ENCODE peak calls at places on chromosomes 4 and X, in ten cellular contexts. One of them, this sample, is unnamed. For H3K27me3, the result is how much of the 10 kb centered on the place peaks cover.

GRCh38 chrX:15382809-15383208 is 1.4 kb downstream of the VEGFD start:
- DNase-seq in right lobe of liver: no peak
- DNase-seq in esophagus squamous epithelium: no peak
- DNase-seq in endothelial cell of umbilical vein: no peak
- DNase-seq in transverse colon: no peak
- DNase-seq in IMR-90: no peak
- DNase-seq in tibial nerve: no peak
- DNase-seq in uterus: no peak
- DNase-seq in sigmoid colon: no peak
- DNase-seq in breast epithelium: no peak
- DNase-seq in this sample: no peak

GRCh38 chr4:99447079-99447478 is 11.9 kb upstream of the ADH7 start:
- DNase-seq in right lobe of liver: no peak
- DNase-seq in esophagus squamous epithelium: no peak
- DNase-seq in endothelial cell of umbilical vein: peak
- DNase-seq in transverse colon: no peak
- DNase-seq in IMR-90: peak
- DNase-seq in tibial nerve: no peak
- DNase-seq in uterus: no peak
- DNase-seq in sigmoid colon: no peak
- DNase-seq in breast epithelium: no peak
- DNase-seq in this sample: no peak

GRCh38 chrX:42085836-42086235 is 162.5 kb upstream of the CASK start:
- DNase-seq in right lobe of liver: no peak
- DNase-seq in esophagus squamous epithelium: no peak
- DNase-seq in endothelial cell of umbilical vein: no peak
- DNase-seq in transverse colon: no peak
- DNase-seq in IMR-90: no peak
- DNase-seq in tibial nerve: no peak
- DNase-seq in uterus: no peak
- DNase-seq in sigmoid colon: no peak
- DNase-seq in breast epithelium: no peak
- DNase-seq in this sample: no peak

GRCh38 chr4:175412161-175412560 is 399.9 kb downstream of the GPM6A start:
- DNase-seq in right lobe of liver: peak
- DNase-seq in esophagus squamous epithelium: no peak
- DNase-seq in endothelial cell of umbilical vein: no peak
- DNase-seq in transverse colon: no peak
- DNase-seq in IMR-90: peak
- DNase-seq in tibial nerve: no peak
- DNase-seq in uterus: peak
- DNase-seq in sigmoid colon: no peak
- DNase-seq in breast epithelium: no peak
- DNase-seq in this sample: no peak

GRCh38 chr4:120130786-120131185 is 64.1 kb upstream of the MAD2L1 start:
- DNase-seq in right lobe of liver: no peak
- DNase-seq in esophagus squamous epithelium: no peak
- DNase-seq in endothelial cell of umbilical vein: no peak
- DNase-seq in transverse colon: no peak
- DNase-seq in IMR-90: no peak
- DNase-seq in tibial nerve: no peak
- DNase-seq in uterus: no peak
- DNase-seq in sigmoid colon: no peak
- DNase-seq in breast epithelium: no peak
- DNase-seq in this sample: no peak

GRCh38 chr4:43113196-43113595 is 220.7 kb downstream of the GRXCR1 start:
- DNase-seq in right lobe of liver: no peak
- DNase-seq in esophagus squamous epithelium: no peak
- DNase-seq in endothelial cell of umbilical vein: no peak
- DNase-seq in transverse colon: no peak
- DNase-seq in IMR-90: no peak
- DNase-seq in tibial nerve: no peak
- DNase-seq in uterus: no peak
- DNase-seq in sigmoid colon: no peak
- DNase-seq in breast epithelium: no peak
- DNase-seq in this sample: no peak

GRCh38 chr4:165133150-165133549 is 20.5 kb upstream of the TMEM192 start:
- DNase-seq in right lobe of liver: no peak
- DNase-seq in esophagus squamous epithelium: no peak
- DNase-seq in endothelial cell of umbilical vein: no peak
- DNase-seq in transverse colon: no peak
- DNase-seq in IMR-90: no peak
- DNase-seq in tibial nerve: no peak
- DNase-seq in uterus: no peak
- DNase-seq in sigmoid colon: no peak
- DNase-seq in breast epithelium: no peak
- DNase-seq in this sample: no peak

GRCh38 chr4:13860126-13860525 is 232.6 kb upstream of the BOD1L1 start:
- DNase-seq in right lobe of liver: no peak
- DNase-seq in esophagus squamous epithelium: no peak
- DNase-seq in endothelial cell of umbilical vein: no peak
- DNase-seq in transverse colon: no peak
- DNase-seq in IMR-90: no peak
- DNase-seq in tibial nerve: no peak
- DNase-seq in uterus: no peak
- DNase-seq in sigmoid colon: no peak
- DNase-seq in breast epithelium: no peak
- DNase-seq in this sample: no peak

GRCh38 chr4:164287173-164287572 is 466.8 kb upstream of the SMIM31 start:
- DNase-seq in right lobe of liver: no peak
- DNase-seq in esophagus squamous epithelium: no peak
- DNase-seq in endothelial cell of umbilical vein: no peak
- DNase-seq in transverse colon: no peak
- DNase-seq in IMR-90: no peak
- DNase-seq in tibial nerve: no peak
- DNase-seq in uterus: no peak
- DNase-seq in sigmoid colon: no peak
- DNase-seq in breast epithelium: no peak
- DNase-seq in this sample: no peak

GRCh38 chrX:41164469-41164868 is 79.2 kb downstream of the USP9X start:
- DNase-seq in right lobe of liver: no peak
- DNase-seq in esophagus squamous epithelium: no peak
- DNase-seq in endothelial cell of umbilical vein: no peak
- DNase-seq in transverse colon: peak
- DNase-seq in IMR-90: no peak
- DNase-seq in tibial nerve: no peak
- DNase-seq in uterus: no peak
- DNase-seq in sigmoid colon: no peak
- DNase-seq in breast epithelium: no peak
- DNase-seq in this sample: no peak

GRCh38 chr4:159077702-159078495 is 25.0 kb upstream of the RAPGEF2 start:
- DNase-seq in right lobe of liver: no peak
- DNase-seq in esophagus squamous epithelium: no peak
- DNase-seq in endothelial cell of umbilical vein: no peak
- DNase-seq in transverse colon: no peak
- DNase-seq in IMR-90: peak
- DNase-seq in tibial nerve: no peak
- DNase-seq in uterus: no peak
- DNase-seq in sigmoid colon: no peak
- DNase-seq in breast epithelium: no peak
- DNase-seq in this sample: no peak

GRCh38 chrX:136199365-136199764 is 51.8 kb downstream of the MAP7D3 start:
- DNase-seq in right lobe of liver: no peak
- DNase-seq in esophagus squamous epithelium: no peak
- DNase-seq in endothelial cell of umbilical vein: no peak
- DNase-seq in transverse colon: no peak
- DNase-seq in IMR-90: peak
- DNase-seq in tibial nerve: no peak
- DNase-seq in uterus: no peak
- DNase-seq in sigmoid colon: no peak
- DNase-seq in breast epithelium: no peak
- DNase-seq in this sample: no peak

DNA sequence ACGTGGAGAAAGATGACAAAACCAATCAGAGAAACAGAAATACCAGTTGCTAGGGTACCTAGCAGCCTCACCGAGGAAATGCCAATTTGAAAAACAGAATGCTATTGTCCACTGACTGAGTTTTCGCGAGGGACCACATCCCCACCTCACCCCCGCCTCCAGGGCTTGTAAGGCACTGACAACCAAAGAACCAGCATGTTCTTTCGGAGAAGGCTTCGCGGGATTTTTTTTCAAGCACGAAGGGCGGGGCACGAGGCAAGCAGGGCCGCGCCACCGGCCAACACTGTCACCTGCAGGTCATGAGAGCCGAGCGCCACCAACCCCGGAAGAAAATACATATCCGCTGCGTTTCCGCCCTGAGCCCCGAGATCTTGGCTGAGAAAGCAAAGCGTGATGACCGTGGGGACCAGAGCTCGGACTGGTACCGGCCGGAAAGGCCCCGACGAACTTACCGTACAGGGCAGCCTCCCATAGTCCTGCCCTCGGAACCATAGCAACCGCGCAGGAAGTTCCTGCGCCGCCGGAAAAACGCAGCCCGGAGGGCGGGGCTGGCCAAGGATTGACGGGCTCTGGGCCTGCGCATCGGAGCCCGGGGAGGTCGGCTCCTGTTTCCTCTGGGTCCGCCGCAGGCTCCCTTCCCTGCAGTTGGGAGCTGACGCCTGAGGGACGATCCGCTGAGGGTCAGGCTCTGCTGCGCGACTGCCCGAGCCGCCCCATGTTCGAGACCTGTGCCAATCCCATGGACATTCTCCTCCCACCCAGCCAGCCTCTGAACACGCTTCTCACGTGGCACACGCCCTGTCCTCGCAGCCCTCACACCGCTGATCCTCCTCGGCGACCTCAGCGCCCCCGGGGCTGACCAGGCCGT is 59.2 kb upstream of the PAGE5 start:
- DNase-seq in right lobe of liver: peak
- DNase-seq in esophagus squamous epithelium: peak
- DNase-seq in endothelial cell of umbilical vein: peak
- DNase-seq in transverse colon: peak
- DNase-seq in IMR-90: peak
- DNase-seq in tibial nerve: peak
- DNase-seq in uterus: peak
- DNase-seq in sigmoid colon: peak
- DNase-seq in breast epithelium: peak
- DNase-seq in this sample: peak
- TF ChIP-seq POLR2A in right lobe of liver: peak
- TF ChIP-seq POLR2A in esophagus squamous epithelium: peak
- TF ChIP-seq POLR2A in endothelial cell of umbilical vein: peak
- TF ChIP-seq POLR2A in transverse colon: peak
- TF ChIP-seq POLR2A in IMR-90: no peak
- TF ChIP-seq POLR2A in tibial nerve: peak
- TF ChIP-seq POLR2A in uterus: peak
- TF ChIP-seq POLR2A in sigmoid colon: peak
- TF ChIP-seq POLR2A in breast epithelium: no peak
- TF ChIP-seq POLR2A in this sample: no peak

DNA sequence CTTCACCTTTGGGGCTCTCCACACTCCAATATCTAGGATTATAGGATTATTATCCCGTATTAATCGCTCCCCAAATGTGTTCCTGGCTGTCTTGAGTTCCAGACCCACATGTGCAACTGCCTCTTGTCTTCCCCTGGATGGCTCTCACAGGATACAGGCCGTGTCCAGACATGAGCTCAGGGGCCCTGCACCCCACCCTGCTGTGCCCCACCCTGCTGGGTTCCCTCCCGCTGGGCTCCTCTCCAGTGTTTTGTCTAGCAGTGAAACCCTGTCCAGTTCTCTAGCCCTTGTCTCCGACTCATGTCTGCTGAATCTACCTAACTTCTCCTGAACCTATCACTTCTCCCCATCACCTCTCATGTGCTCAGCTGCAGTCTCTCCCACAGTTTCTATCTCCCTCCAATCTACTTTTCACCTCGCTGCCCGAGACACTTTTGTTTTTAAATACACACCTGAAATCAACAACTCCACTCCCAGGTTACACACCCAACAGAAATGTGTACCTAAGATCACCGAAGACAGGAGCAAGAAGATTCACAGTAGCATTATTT is 2.0 kb downstream of the RNF212 start:
- DNase-seq in right lobe of liver: no peak
- DNase-seq in esophagus squamous epithelium: no peak
- DNase-seq in endothelial cell of umbilical vein: no peak
- DNase-seq in transverse colon: no peak
- DNase-seq in IMR-90: no peak
- DNase-seq in tibial nerve: no peak
- DNase-seq in uterus: no peak
- DNase-seq in sigmoid colon: no peak
- DNase-seq in breast epithelium: no peak
- DNase-seq in this sample: no peak
- H3K27me3 ChIP-seq in right lobe of liver: under half
- H3K27me3 ChIP-seq in esophagus squamous epithelium: under half
- H3K27me3 ChIP-seq in endothelial cell of umbilical vein: under half
- H3K27me3 ChIP-seq in transverse colon: under half
- H3K27me3 ChIP-seq in IMR-90: under half
- H3K27me3 ChIP-seq in tibial nerve: under half
- H3K27me3 ChIP-seq in uterus: under half
- H3K27me3 ChIP-seq in sigmoid colon: under half
- H3K27me3 ChIP-seq in breast epithelium: under half
- H3K27me3 ChIP-seq in this sample: under half

DNA sequence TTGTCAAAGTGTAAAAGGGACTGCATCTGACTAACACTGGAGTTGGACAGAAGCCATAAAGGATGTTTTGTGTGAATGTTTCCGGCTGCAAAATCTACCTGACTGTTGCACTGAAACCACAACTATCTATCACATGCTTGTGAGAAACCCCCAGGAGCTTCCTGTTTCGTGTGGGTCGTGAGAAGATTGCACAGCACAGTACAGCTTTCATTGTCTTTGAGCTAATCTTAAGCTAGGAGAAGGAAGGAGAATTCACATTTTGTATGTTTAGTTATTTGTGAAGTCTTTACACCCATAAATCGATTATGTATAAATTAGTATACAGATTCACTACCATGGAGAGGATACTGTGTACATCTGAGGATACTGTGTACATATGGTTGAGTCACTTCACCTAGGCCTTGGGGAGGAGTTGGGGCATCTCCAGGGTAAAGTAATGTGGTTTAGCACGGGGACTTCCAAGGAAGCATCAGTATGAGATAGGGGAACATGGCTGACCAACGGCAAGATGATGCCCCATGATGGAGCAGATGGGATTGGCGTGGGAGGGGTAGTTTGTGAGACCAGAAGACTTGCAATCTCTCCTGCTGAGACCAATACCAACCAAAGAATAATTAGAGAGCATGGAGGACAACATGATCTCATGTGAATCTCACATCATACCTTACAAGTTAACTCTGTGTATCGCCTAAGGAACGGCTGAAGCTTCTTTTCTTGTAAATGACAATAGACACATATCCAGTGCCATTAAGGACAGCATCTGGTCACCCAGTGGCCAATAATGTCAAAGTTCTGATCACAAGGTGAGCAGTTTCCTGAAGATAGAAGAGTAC is 43.1 kb upstream of the FAM9C start:
- DNase-seq in right lobe of liver: no peak
- DNase-seq in esophagus squamous epithelium: no peak
- DNase-seq in endothelial cell of umbilical vein: peak
- DNase-seq in transverse colon: peak
- DNase-seq in IMR-90: peak
- DNase-seq in tibial nerve: no peak
- DNase-seq in uterus: no peak
- DNase-seq in sigmoid colon: no peak
- DNase-seq in breast epithelium: no peak
- DNase-seq in this sample: no peak
- H3K27ac ChIP-seq in right lobe of liver: no peak
- H3K27ac ChIP-seq in esophagus squamous epithelium: no peak
- H3K27ac ChIP-seq in endothelial cell of umbilical vein: peak
- H3K27ac ChIP-seq in transverse colon: peak
- H3K27ac ChIP-seq in IMR-90: no peak
- H3K27ac ChIP-seq in tibial nerve: no peak
- H3K27ac ChIP-seq in uterus: no peak
- H3K27ac ChIP-seq in sigmoid colon: no peak
- H3K27ac ChIP-seq in breast epithelium: no peak
- H3K27ac ChIP-seq in this sample: peak

GRCh38 chr4:183908284-183908683 is 3.2 kb downstream of the STOX2 start:
- DNase-seq in right lobe of liver: no peak
- DNase-seq in esophagus squamous epithelium: no peak
- DNase-seq in endothelial cell of umbilical vein: no peak
- DNase-seq in transverse colon: no peak
- DNase-seq in IMR-90: no peak
- DNase-seq in tibial nerve: no peak
- DNase-seq in uterus: no peak
- DNase-seq in sigmoid colon: no peak
- DNase-seq in breast epithelium: no peak
- DNase-seq in this sample: no peak
- TF ChIP-seq POLR2A in right lobe of liver: no peak
- TF ChIP-seq POLR2A in esophagus squamous epithelium: no peak
- TF ChIP-seq POLR2A in endothelial cell of umbilical vein: no peak
- TF ChIP-seq POLR2A in transverse colon: no peak
- TF ChIP-seq POLR2A in IMR-90: no peak
- TF ChIP-seq POLR2A in tibial nerve: no peak
- TF ChIP-seq POLR2A in uterus: no peak
- TF ChIP-seq POLR2A in sigmoid colon: no peak
- TF ChIP-seq POLR2A in breast epithelium: no peak
- TF ChIP-seq POLR2A in this sample: no peak